ENCODE peak calls at places on chromosomes 13 and 19, in eight cellular contexts. S, N, I, H, L, P, V and O are unnamed samples.

GRCh38 chr13:107835339-107836018 is 379.9 kb downstream of the LIG4 start:
- DNase-seq in S (no peak), N (no peak), I (peak), H (peak), L (no peak), P (no peak), V (no peak), O (no peak)

GRCh38 chr13:35630551-35631275 is 154.2 kb upstream of the MAB21L1 start:
- DNase-seq in S (no peak), N (no peak), I (peak), H (peak), L (no peak), P (no peak), V (no peak), O (peak)

GRCh38 chr19:49149652-49150105 is 5.5 kb downstream of the HRC start:
- DNase-seq in S (peak), N (peak), I (peak), H (peak), L (no peak), P (peak), V (no peak), O (peak)

GRCh38 chr13:32107474-32107873 is 75.9 kb downstream of the FRY start:
- DNase-seq in S (no peak), N (no peak), I (no peak), H (no peak), L (no peak), P (no peak), V (no peak), O (no peak)

GRCh38 chr13:33611016-33611805 is 206.7 kb upstream of the RFC3 start:
- DNase-seq in S (no peak), N (no peak), I (no peak), H (no peak), L (no peak), P (peak), V (no peak), O (peak)

GRCh38 chr13:75829874-75830273 is 193.7 kb downstream of the LMO7 start:
- DNase-seq in S (no peak), N (no peak), I (no peak), H (no peak), L (no peak), P (no peak), V (no peak), O (no peak)

GRCh38 chr13:18946738-18947137 is 234.9 kb downstream of the TUBA3C start:
- DNase-seq in S (no peak), N (no peak), I (no peak), H (no peak), L (no peak), P (no peak), V (no peak), O (no peak)

GRCh38 chr13:19845758-19846157 is 17.7 kb downstream of the ZMYM5 start:
- DNase-seq in S (peak), N (no peak), I (peak), H (peak), L (no peak), P (no peak), V (no peak), O (no peak)

GRCh38 chr19:17805427-17805826 is 10.5 kb downstream of the B3GNT3 start:
- DNase-seq in S (no peak), N (no peak), I (no peak), H (no peak), L (no peak), P (no peak), V (no peak), O (no peak)

GRCh38 chr19:32876236-32876918 is 6.8 kb upstream of the SLC7A9 start:
- DNase-seq in S (peak), N (no peak), I (no peak), H (no peak), L (no peak), P (no peak), V (no peak), O (no peak)